ENCODE peak calls at places on chromosomes 4 and X, in four cellular contexts. F is activated T-helper 1 cell treated with anti-CD3 and anti-CD28 coated beads, Interleukin-12 subunit alpha, Interleukin-12 subunit beta, Interleukin-2, Interleukin-4 antibody, amounts not matched to agents 30 ng/mL and 10 ng/mL and 1 ng/mL, durations not matched to agents 14 hours and 24 hours and 36 hours; K is right cardiac atrium; G is AG09309. I is an unnamed sample.

GRCh38 chr4:17780461-17781071 is 855 bp downstream of the FAM184B start:
- DNase-seq in G (no peak), K (no peak), F (no peak), I (no peak)

GRCh38 chr4:61841710-61842109 is 641.6 kb downstream of the ADGRL3 start:
- DNase-seq in K (no peak), F (no peak), G (no peak), I (no peak)

GRCh38 chrX:104085477-104085876 is 9.4 kb upstream of the TMSB15C start:
- DNase-seq in G (no peak), K (no peak), F (no peak), I (no peak)

GRCh38 chrX:118189628-118190027 is 73.0 kb upstream of the KLHL13 start:
- DNase-seq in K (no peak), F (no peak), G (no peak), I (peak; percentile 19)

GRCh38 chr4:87118826-87119225 is 101.6 kb downstream of the KLHL8 start:
- DNase-seq in G (no peak), K (no peak), F (no peak), I (no peak)

GRCh38 chr4:142264961-142265360 is 581.1 kb downstream of the INPP4B start:
- DNase-seq in G (no peak), K (no peak), F (no peak), I (peak; percentile 16)

GRCh38 chrX:1928805-1929204 is 313.9 kb downstream of the ASMT start:
- DNase-seq in F (no peak), G (no peak), K (no peak), I (no peak)

GRCh38 chr4:10020106-10020505 is 1.2 kb downstream of the SLC2A9 start:
- DNase-seq in F (no peak), G (no peak), K (no peak), I (no peak)

GRCh38 chr4:17846256-17846655 is 35.5 kb downstream of the NCAPG start:
- DNase-seq in G (no peak), F (no peak), K (no peak), I (no peak)

GRCh38 chrX:123348468-123348867 is 164.4 kb downstream of the GRIA3 start:
- DNase-seq in F (no peak), K (no peak), G (no peak), I (no peak)

GRCh38 chr4:8410641-8411271 is 29.8 kb downstream of the ACOX3 start:
- DNase-seq in K (peak; percentile 73), G (no peak), F (no peak), I (peak; percentile 78)

GRCh38 chr4:55948726-55949479 is at the start of gene CEP135:
- DNase-seq in F (peak; percentile 91), G (peak; percentile 66), K (peak; percentile 96), I (peak; percentile 96)

GRCh38 chr4:40506066-40506465 is 123.6 kb downstream of the RBM47 start:
- DNase-seq in G (no peak), K (no peak), F (no peak), I (no peak)

GRCh38 chr4:10577018-10577417 is 107.5 kb downstream of the CLNK start:
- DNase-seq in F (no peak), G (no peak), K (no peak), I (no peak)

GRCh38 chrX:24426340-24426913 is 38.7 kb upstream of the PDK3 start:
- DNase-seq in G (no peak), K (no peak), F (no peak), I (no peak)

GRCh38 chrX:118437283-118437682 is 58.3 kb upstream of the DOCK11 start:
- DNase-seq in F (no peak), G (peak; percentile 1), K (no peak), I (no peak)

GRCh38 chrX:131577999-131578734 is 34.3 kb downstream of the OR13H1 start:
- DNase-seq in K (no peak), G (no peak), F (no peak), I (no peak)

GRCh38 chr4:6134612-6135220 is 65.6 kb downstream of the JAKMIP1 start:
- DNase-seq in G (no peak), K (no peak), F (peak; percentile 46), I (no peak)

GRCh38 chrX:4682637-4683036 is 969.2 kb upstream of the PRKX start:
- DNase-seq in G (no peak), F (no peak), K (no peak), I (no peak)

GRCh38 chr4:72208421-72209075 is 176.7 kb downstream of the NPFFR2 start:
- DNase-seq in F (no peak), G (no peak), K (no peak), I (no peak)

GRCh38 chrX:44042731-44043130 is 69.5 kb upstream of the NDP start:
- DNase-seq in K (no peak), F (no peak), G (no peak), I (no peak)

GRCh38 chrX:10108288-10108687 is 48.5 kb upstream of the CLCN4 start:
- DNase-seq in K (no peak), G (no peak), F (no peak), I (no peak)

GRCh38 chr4:140308366-140309123 is 64.9 kb upstream of the SCOC start:
- DNase-seq in F (no peak), G (peak; percentile 32), K (peak; percentile 60), I (peak; percentile 77)

GRCh38 chr4:76301068-76301774 is 5.3 kb upstream of the STBD1 start:
- DNase-seq in F (peak; percentile 32), K (no peak), G (peak; percentile 61), I (no peak)

GRCh38 chr4:116688536-116688935 is 396.8 kb downstream of the TRAM1L1 start:
- DNase-seq in K (no peak), F (no peak), G (no peak), I (no peak)

GRCh38 chr4:87093443-87094123 is 126.8 kb downstream of the KLHL8 start:
- DNase-seq in F (peak; percentile 22), K (no peak), G (no peak), I (no peak)

GRCh38 chr4:13920111-13920875 is 292.8 kb upstream of the BOD1L1 start:
- DNase-seq in G (no peak), K (no peak), F (no peak), I (no peak)

GRCh38 chr4:8053688-8054449 is 104.7 kb downstream of the ABLIM2 start:
- DNase-seq in F (no peak), K (no peak), G (no peak), I (no peak)

I was measured in heart left ventricle.